ENCODE peak calls at places on chromosome 10, in six cellular contexts. H is Calu3; A is GM10248; T is CD4-positive, alpha-beta T cell; O is AG09309; D is AG09319. M is an unnamed sample.

GRCh38 chr10:117539271-117539876 is 3.2 kb upstream of the EMX2 start:
- DNase-seq in H (no peak), A (peak; percentile 5), T (no peak), O (no peak), D (no peak), M (no peak)

GRCh38 chr10:97721871-97722780 is 8.6 kb downstream of the MARVELD1 start:
- DNase-seq in H (no peak), A (no peak), T (no peak), O (no peak), D (no peak), M (no peak)

GRCh38 chr10:6321880-6322279 is 119.1 kb downstream of the PFKFB3 start:
- DNase-seq in H (no peak), A (no peak), T (no peak), O (no peak), D (no peak), M (no peak)

GRCh38 chr10:59362184-59362966 is at the start of gene FAM13C:
- DNase-seq in H (peak; percentile 73), A (no peak), T (no peak), O (no peak), D (peak; percentile 10), M (no peak)

GRCh38 chr10:110822708-110823291 is 48.9 kb upstream of the PDCD4 start:
- DNase-seq in H (no peak), A (no peak), T (no peak), O (no peak), D (no peak), M (no peak)

GRCh38 chr10:111037868-111038267 is 39.0 kb upstream of the ADRA2A start:
- DNase-seq in H (no peak), A (no peak), T (no peak), O (no peak), D (no peak), M (no peak)

GRCh38 chr10:124067825-124068400 is 25.5 kb downstream of the CHST15 start:
- DNase-seq in H (no peak), A (no peak), T (no peak), O (no peak), D (no peak), M (no peak)

GRCh38 chr10:108812906-108813305 is 1110.4 kb downstream of the XPNPEP1 start:
- DNase-seq in H (no peak), A (no peak), T (no peak), O (no peak), D (no peak), M (no peak)

GRCh38 chr10:45418417-45418858 is 44.4 kb downstream of the ALOX5 start:
- DNase-seq in H (no peak), A (peak; percentile 39), T (no peak), O (no peak), D (no peak), M (no peak)

GRCh38 chr10:92208736-92209135 is 82.1 kb downstream of the CPEB3 start:
- DNase-seq in H (peak; percentile 14), A (no peak), T (no peak), O (no peak), D (no peak), M (no peak)

GRCh38 chr10:71319800-71320392 is 837 bp downstream of the SLC29A3 start:
- DNase-seq in H (no peak), A (no peak), T (no peak), O (no peak), D (no peak), M (no peak)
- TF ChIP-seq CTCF in H (no peak), A (no peak), T (no peak), O (no peak), D (no peak), M (peak; percentile 10)

GRCh38 chr10:81414038-81414437 is 461.0 kb upstream of the NRG3 start:
- DNase-seq in H (peak; percentile 34), A (no peak), T (no peak), O (no peak), D (no peak), M (no peak)
- TF ChIP-seq CTCF in H (peak; percentile 57), A (no peak), T (no peak), O (no peak), D (no peak), M (peak; percentile 19)

GRCh38 chr10:67836491-67836890 is 1.5 kb downstream of the DNAJC12 start:
- DNase-seq in H (no peak), A (no peak), T (no peak), O (no peak), D (no peak), M (no peak)

GRCh38 chr10:67834375-67834774 is 3.6 kb downstream of the DNAJC12 start:
- DNase-seq in H (no peak), A (no peak), T (no peak), O (no peak), D (no peak), M (no peak)

GRCh38 chr10:67837519-67838314 is at the start of gene DNAJC12:
- DNase-seq in H (no peak), A (peak; percentile 19), T (no peak), O (no peak), D (peak; percentile 4), M (no peak)

GRCh38 chr10:67839957-67840356 is 2.0 kb upstream of the DNAJC12 start:
- DNase-seq in H (no peak), A (no peak), T (no peak), O (no peak), D (no peak), M (no peak)

DNA sequence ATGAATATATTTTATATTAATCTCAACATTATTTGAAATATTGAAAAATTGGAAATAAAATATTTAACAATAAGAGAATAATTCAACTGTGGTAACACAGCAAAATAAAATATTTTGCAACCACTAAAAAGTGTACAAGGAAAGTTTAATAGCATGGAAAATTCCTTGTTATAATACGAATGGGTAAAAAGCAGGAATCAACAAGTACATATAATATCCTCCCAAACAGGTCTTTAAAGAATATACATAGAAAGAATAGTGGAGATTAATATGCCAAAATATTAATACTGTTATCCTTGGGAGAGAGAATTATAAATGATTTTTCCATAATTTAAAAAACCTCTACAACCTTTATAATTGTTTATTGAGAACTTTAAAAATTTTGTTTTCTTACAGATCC is 1.0 kb downstream of the DNAJC12 start:
- DNase-seq in H (no peak), A (no peak), T (no peak), O (no peak), D (no peak), M (no peak)
- TF ChIP-seq CTCF in H (no peak), A (no peak), T (no peak), O (no peak), D (no peak), M (no peak)

GRCh38 chr10:133457100-133457841 is 3.5 kb downstream of the SCART1 start:
- DNase-seq in H (no peak), A (no peak), T (no peak), O (no peak), D (no peak), M (no peak)
- TF ChIP-seq CTCF in H (no peak), A (no peak), T (no peak), O (no peak), D (no peak), M (no peak)

DNA sequence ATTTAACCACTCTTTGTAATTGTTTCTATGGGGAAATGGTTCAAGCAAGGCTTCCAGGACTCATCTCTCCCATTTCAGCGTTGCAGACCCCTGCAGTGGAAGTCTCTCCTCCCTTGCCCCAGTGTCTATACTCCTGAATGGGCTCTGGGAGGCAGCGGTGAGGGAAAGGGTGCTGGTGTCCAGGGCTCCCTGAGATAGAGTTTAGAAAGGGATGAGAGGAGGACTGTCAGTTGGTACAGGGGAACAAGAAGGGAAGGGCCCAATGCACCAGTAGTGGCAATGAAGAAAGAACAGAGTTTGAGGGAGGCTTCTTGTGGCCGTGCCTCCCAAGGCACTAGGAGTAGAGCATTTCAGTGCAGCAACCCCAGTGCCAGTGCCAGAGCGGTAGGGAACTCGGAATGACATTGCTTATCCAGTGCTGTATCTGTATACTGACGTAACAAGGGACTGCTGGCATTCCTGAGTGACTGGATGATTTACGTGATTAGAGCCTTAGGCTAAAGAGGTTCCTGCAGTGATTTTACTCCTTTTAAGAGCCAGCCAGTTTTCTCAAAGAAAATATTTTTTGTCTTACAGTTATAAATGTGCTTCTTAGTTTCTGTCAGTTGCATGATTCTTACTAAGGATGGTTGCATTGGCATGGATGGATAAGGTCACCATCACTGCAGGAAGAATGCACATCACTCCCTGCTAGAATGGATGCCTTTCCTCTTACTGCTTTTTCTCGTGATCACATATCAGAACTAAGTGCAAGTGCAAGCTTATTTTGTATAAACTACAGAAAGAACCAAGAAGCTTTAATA is 28.0 kb downstream of the PRPF18 start:
- DNase-seq in H (no peak), A (no peak), T (no peak), O (peak; percentile 24), D (no peak), M (no peak)
- TF ChIP-seq CTCF in H (no peak), A (no peak), T (no peak), O (no peak), D (no peak), M (no peak)